ENCODE peak calls at places on chromosomes 1 and 21, in four cellular contexts. W, F, E and Y are unnamed samples.

GRCh38 chr1:16205891-16206546 is 6.4 kb downstream of the ARHGEF19 start:
- DNase-seq in W (no peak), F (no peak), E (no peak), Y (no peak)

GRCh38 chr1:89908294-89908992 is 86.5 kb upstream of the ZNF326 start:
- DNase-seq in W (no peak), F (no peak), E (no peak), Y (no peak)

GRCh38 chr1:32924881-32925344 is 23.7 kb upstream of the TMEM54 start:
- DNase-seq in W (no peak), F (peak), E (no peak), Y (no peak)

GRCh38 chr1:6259491-6260362 is 1.2 kb downstream of the GPR153 start:
- DNase-seq in W (peak), F (peak), E (peak), Y (peak)

GRCh38 chr1:115179397-115179835 is 90.1 kb upstream of the TSPAN2 start:
- DNase-seq in W (peak), F (peak), E (peak), Y (peak)

GRCh38 chr1:76868154-76868882 is 1.0 kb downstream of the ST6GALNAC5 start:
- DNase-seq in W (peak), F (peak), E (peak), Y (peak)

GRCh38 chr1:10773376-10773775 is 23.1 kb downstream of the CASZ1 start:
- DNase-seq in W (no peak), F (no peak), E (no peak), Y (no peak)

GRCh38 chr1:171785766-171786165 is 4.3 kb downstream of the METTL13 start:
- DNase-seq in W (no peak), F (no peak), E (no peak), Y (no peak)

GRCh38 chr1:201488817-201489581 is 17.9 kb downstream of the CSRP1 start:
- DNase-seq in W (peak), F (peak), E (peak), Y (peak)

GRCh38 chr1:21355956-21356355 is 65.7 kb upstream of the ECE1 start:
- DNase-seq in W (no peak), F (no peak), E (no peak), Y (no peak)

GRCh38 chr21:41954654-41955499 is 1.1 kb upstream of the C2CD2 start:
- DNase-seq in W (no peak), F (no peak), E (no peak), Y (no peak)

GRCh38 chr1:119613769-119614358 is 34.2 kb downstream of the ZNF697 start:
- DNase-seq in W (peak), F (peak), E (peak), Y (peak)

GRCh38 chr1:56200446-56200845 is 378.9 kb downstream of the PLPP3 start:
- DNase-seq in W (no peak), F (no peak), E (no peak), Y (peak)